ENCODE peak calls at places on chromosomes 13 and 19, in five cellular contexts. Q is epithelial cell of proximal tubule, V is glutamatergic neuron, R is progenitor cell of endocrine pancreas, I is astrocyte of the spinal cord. L is an unnamed sample.

GRCh38 chr19:57667220-57667619 is 1.5 kb upstream of the ZSCAN4 start:
- DNase-seq in R (no peak), V (no peak), Q (no peak), I (no peak), L (no peak)

GRCh38 chr19:42233106-42233505 is 9.3 kb downstream of the GSK3A start:
- DNase-seq in I (no peak), Q (no peak), R (no peak), V (no peak), L (no peak)

GRCh38 chr19:9673912-9674668 is 810 bp downstream of the ZNF562 start:
- DNase-seq in R (no peak), I (peak), V (no peak), Q (no peak), L (no peak)

GRCh38 chr13:99062593-99062992 is 84.7 kb upstream of the DOCK9 start:
- DNase-seq in Q (no peak), I (peak), V (no peak), R (no peak), L (no peak)

GRCh38 chr19:1026189-1027019 is at the start of gene CNN2:
- DNase-seq in R (peak), V (peak), I (peak), Q (no peak), L (no peak)

GRCh38 chr19:52190679-52191293 is 934 bp downstream of the PPP2R1A start:
- DNase-seq in Q (no peak), R (no peak), I (no peak), V (peak), L (no peak)

GRCh38 chr19:4322942-4323665 is 15.5 kb downstream of the STAP2 start:
- DNase-seq in Q (no peak), I (no peak), V (no peak), R (no peak), L (no peak)

GRCh38 chr19:55080915-55081772 is 5.5 kb downstream of the EPS8L1 start:
- DNase-seq in R (peak), I (peak), Q (no peak), V (peak), L (no peak)

GRCh38 chr19:29520390-29520789 is 5.4 kb upstream of the VSTM2B start:
- DNase-seq in Q (no peak), I (no peak), V (peak), R (no peak), L (no peak)

GRCh38 chr13:58985845-58986244 is 1177.9 kb downstream of the DIAPH3 start:
- DNase-seq in V (no peak), R (no peak), Q (no peak), I (no peak), L (no peak)

GRCh38 chr19:40035996-40036395 is 20.0 kb downstream of the ZNF780B start:
- DNase-seq in R (no peak), Q (no peak), V (no peak), I (no peak), L (no peak)

GRCh38 chr13:108346376-108346775 is 76.9 kb downstream of the TNFSF13B start:
- DNase-seq in I (no peak), Q (no peak), R (no peak), V (no peak), L (no peak)

GRCh38 chr13:29948246-29948645 is 97.8 kb upstream of the UBL3 start:
- DNase-seq in I (no peak), R (no peak), Q (no peak), V (no peak), L (no peak)

GRCh38 chr19:58476498-58477015 is 405 bp downstream of the ZNF446 start:
- DNase-seq in Q (no peak), V (no peak), R (no peak), I (peak), L (no peak)

GRCh38 chr19:13883665-13884064 is 6.7 kb downstream of the NANOS3 start:
- DNase-seq in I (no peak), R (no peak), Q (no peak), V (no peak), L (no peak)

GRCh38 chr19:35671818-35672217 is 5.5 kb downstream of the UPK1A start:
- DNase-seq in V (no peak), Q (no peak), I (no peak), R (no peak), L (no peak)

GRCh38 chr19:4586691-4587090 is 27.2 kb upstream of the SEMA6B start:
- DNase-seq in R (no peak), I (no peak), Q (no peak), V (no peak), L (no peak)

GRCh38 chr13:113029487-113030258 is 60.7 kb downstream of the MCF2L start:
- DNase-seq in V (peak), I (no peak), Q (no peak), R (peak), L (no peak)

GRCh38 chr19:39531834-39532232 is 819 bp downstream of the EID2B start:
- DNase-seq in Q (no peak), V (no peak), I (no peak), R (no peak), L (no peak)

GRCh38 chr19:33771308-33772101 is 25.2 kb upstream of the KCTD15 start:
- DNase-seq in I (peak), R (peak), Q (no peak), V (peak), L (no peak)

GRCh38 chr13:92826197-92826596 is 400.4 kb upstream of the GPC6 start:
- DNase-seq in R (no peak), I (no peak), Q (no peak), V (no peak), L (no peak)

GRCh38 chr19:4389064-4389375 is 11.3 kb downstream of the SH3GL1 start:
- DNase-seq in Q (no peak), R (no peak), I (no peak), V (no peak), L (no peak)

GRCh38 chr13:73092831-73093230 is 34.0 kb downstream of the KLF5 start:
- DNase-seq in I (no peak), R (no peak), V (no peak), Q (no peak), L (no peak)

GRCh38 chr13:23695711-23696512 is 125.7 kb downstream of the TNFRSF19 start:
- DNase-seq in R (no peak), V (peak), Q (no peak), I (no peak), L (no peak)

GRCh38 chr13:86757236-86757978 is 913.8 kb upstream of the SLITRK5 start:
- DNase-seq in Q (no peak), I (peak), R (no peak), V (no peak), L (no peak)

GRCh38 chr13:87538366-87539052 is 132.7 kb upstream of the SLITRK5 start:
- DNase-seq in Q (no peak), I (no peak), V (no peak), R (no peak), L (no peak)

GRCh38 chr13:82634946-82635345 is 1247.3 kb downstream of the SLITRK1 start:
- DNase-seq in I (no peak), R (no peak), V (no peak), Q (no peak), L (no peak)

GRCh38 chr19:15869109-15869555 is 28.7 kb downstream of the CYP4F2 start:
- DNase-seq in V (peak), R (no peak), Q (peak), I (no peak), L (no peak)

GRCh38 chr19:44553478-44554171 is 24.1 kb upstream of the CEACAM20 start:
- DNase-seq in R (no peak), I (no peak), V (no peak), Q (no peak), L (no peak)

GRCh38 chr19:49570997-49571676 is 9.2 kb downstream of the NOSIP start:
- DNase-seq in I (no peak), Q (no peak), V (peak), R (no peak), L (no peak)

DNA sequence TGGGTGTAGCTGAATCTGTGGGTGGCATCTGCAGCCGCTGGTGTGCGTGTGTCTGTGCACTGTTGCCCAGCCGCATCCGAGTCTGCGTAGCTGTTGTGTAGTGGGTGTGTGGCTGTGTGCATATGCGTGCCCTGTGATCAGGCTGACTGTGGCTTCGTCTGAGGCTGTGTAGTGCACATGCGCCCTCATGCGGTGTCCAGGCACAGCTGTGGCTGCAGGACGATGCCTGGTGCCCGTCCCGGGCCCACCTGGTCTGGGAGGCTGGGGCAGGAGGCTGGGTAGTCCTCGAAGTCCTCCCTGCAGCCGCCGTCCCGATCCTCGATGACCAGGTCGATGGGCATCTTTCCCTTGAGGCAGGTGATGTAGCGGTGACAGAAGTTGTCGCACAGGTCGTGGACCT is 4.9 kb downstream of the MEIS3 start:
- DNase-seq in Q (no peak), I (no peak), V (peak), R (no peak), L (no peak)
- TF ChIP-seq CTCF in Q (peak), I (peak), V (no peak), R (no peak), L (peak)

DNA sequence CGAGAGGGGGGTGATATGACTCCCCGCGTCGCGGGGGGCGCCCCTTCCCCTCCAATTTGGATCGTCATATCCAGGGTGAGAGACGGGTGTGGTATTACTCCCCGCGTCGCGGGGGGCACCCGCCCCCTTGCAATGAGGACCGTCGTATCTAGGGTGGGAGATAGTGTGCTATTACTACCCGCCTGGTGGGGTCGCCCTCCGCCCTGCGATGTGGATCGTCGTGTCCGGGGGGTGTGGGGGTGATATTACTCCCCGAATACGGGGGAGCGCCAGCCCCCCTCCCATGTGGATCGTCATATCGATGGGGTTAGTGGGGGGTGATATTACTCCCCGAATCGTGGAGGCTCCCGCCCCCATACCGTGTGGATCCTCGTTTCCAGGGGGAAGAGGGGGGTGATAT is 29.2 kb upstream of the RGCC start:
- DNase-seq in Q (no peak), R (no peak), V (no peak), I (no peak), L (no peak)
- TF ChIP-seq CTCF in Q (peak), R (no peak), V (no peak), I (peak), L (peak)

DNA sequence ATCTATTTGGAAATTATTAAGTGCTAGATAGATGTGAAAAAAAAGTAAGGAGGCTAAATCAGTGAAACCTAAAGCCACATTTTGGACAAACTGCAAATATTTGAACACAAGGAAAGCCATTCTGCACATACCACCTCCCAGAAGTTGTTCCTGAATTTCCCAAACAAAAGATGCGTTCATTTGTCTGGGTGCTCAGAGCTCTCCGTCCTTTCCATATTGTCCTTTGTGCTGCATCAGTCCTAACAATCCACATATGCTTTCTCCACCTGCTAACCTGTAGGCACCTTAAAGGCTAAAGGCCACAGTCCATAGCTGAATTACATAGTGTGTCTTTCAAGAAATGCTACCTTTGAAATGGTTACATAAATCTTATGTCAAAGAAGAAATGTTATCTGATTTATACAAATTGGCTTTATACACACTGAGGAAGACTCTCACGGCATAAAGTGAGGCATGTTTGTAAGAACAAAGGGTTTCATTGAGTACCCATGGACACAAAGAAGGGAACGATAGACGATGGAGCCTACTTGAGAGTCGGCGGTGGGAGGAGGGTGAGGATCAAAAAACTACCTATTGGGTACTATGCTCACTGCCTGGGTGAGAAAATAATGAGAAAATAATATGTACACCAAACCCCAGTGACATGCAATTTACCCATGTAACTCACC is 182.0 kb downstream of the RGCC start:
- DNase-seq in R (no peak), I (no peak), V (no peak), Q (no peak), L (no peak)
- TF ChIP-seq CTCF in R (no peak), I (no peak), V (no peak), Q (no peak), L (no peak)

GRCh38 chr19:18866800-18867123 is 29.2 kb downstream of the CERS1 start:
- DNase-seq in R (no peak), Q (no peak), I (no peak), V (no peak), L (no peak)
- TF ChIP-seq CTCF in R (no peak), Q (no peak), I (no peak), V (peak), L (no peak)

GRCh38 chr19:32177686-32178085 is 167.7 kb upstream of the ZNF507 start:
- DNase-seq in I (no peak), R (no peak), Q (no peak), V (no peak), L (no peak)

GRCh38 chr19:32178841-32179410 is 166.5 kb upstream of the ZNF507 start:
- DNase-seq in Q (no peak), V (no peak), R (no peak), I (no peak), L (no peak)

GRCh38 chr19:32176591-32176990 is 168.8 kb upstream of the ZNF507 start:
- DNase-seq in R (no peak), V (no peak), I (no peak), Q (no peak), L (no peak)

GRCh38 chr19:32181356-32181920 is 164.0 kb upstream of the ZNF507 start:
- DNase-seq in I (no peak), R (no peak), Q (no peak), V (no peak), L (no peak)

DNA sequence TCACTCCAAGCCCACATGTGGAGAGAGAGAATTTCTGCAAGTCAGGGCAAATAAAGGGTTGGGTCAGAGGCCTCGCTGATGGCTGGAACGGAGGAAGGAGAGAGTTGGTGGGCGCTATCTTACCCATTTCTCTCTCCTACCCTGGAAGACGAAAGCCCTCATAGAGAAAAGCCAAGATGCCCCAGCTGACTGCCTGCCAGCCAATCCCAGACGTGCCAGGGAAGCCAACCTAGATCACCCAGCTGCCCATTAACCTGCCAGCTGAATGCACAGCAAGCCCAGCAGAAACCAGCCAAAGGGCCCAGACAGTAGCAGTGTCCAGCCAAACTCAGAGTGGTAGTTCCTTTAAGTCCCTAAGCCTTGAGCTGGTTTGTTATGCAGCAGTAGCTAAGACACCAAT is 167.0 kb upstream of the ZNF507 start:
- DNase-seq in Q (no peak), R (no peak), V (no peak), I (no peak), L (no peak)
- TF ChIP-seq CTCF in Q (no peak), R (no peak), V (no peak), I (no peak), L (no peak)

GRCh38 chr13:25371158-25371557 is 616 bp upstream of the ATP8A2 start:
- DNase-seq in R (no peak), Q (no peak), I (no peak), V (no peak), L (no peak)

GRCh38 chr13:25375727-25376358 is 4.1 kb downstream of the ATP8A2 start:
- DNase-seq in Q (no peak), R (peak), V (peak), I (peak), L (no peak)

GRCh38 chr13:25372275-25373081 is 704 bp downstream of the ATP8A2 start:
- DNase-seq in R (peak), I (no peak), V (peak), Q (no peak), L (no peak)

GRCh38 chr13:25377244-25377962 is 5.6 kb downstream of the ATP8A2 start:
- DNase-seq in I (no peak), R (no peak), V (no peak), Q (no peak), L (no peak)

DNA sequence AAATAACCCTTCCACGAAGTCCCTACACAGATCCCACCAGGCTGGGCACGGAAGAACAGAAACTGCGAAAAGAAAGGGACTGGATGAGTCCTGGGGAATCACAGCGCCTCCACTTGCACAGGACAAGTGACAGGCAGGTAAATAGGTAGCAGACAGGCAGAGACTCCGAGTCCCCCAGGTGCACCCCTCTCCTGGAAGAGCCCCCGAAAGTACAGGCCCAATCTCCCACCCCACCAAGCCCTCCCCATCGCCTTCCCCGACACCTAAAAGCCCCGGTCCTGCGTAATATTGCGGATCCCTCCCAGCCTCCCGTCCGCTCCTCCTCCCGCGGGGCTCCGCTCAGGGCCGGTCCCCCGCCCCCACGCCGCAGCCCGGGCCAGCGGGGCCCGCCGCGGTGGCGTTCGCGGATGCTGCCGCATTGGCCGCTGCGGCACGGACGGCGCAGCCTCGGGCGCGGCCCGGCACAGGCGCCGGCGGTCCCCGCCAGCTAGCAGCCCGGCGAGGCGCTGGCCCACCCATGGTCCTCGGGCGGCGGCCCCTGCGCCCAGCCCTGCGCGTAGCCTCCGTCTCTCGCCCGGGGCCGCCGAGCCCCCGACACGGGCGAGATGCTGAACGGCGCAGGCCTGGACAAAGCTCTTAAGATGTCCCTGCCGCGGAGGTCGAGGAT is at the start of gene ATP8A2:
- DNase-seq in I (no peak), Q (no peak), R (peak), V (peak), L (no peak)
- TF ChIP-seq CTCF in I (no peak), Q (no peak), R (no peak), V (no peak), L (no peak)

DNA sequence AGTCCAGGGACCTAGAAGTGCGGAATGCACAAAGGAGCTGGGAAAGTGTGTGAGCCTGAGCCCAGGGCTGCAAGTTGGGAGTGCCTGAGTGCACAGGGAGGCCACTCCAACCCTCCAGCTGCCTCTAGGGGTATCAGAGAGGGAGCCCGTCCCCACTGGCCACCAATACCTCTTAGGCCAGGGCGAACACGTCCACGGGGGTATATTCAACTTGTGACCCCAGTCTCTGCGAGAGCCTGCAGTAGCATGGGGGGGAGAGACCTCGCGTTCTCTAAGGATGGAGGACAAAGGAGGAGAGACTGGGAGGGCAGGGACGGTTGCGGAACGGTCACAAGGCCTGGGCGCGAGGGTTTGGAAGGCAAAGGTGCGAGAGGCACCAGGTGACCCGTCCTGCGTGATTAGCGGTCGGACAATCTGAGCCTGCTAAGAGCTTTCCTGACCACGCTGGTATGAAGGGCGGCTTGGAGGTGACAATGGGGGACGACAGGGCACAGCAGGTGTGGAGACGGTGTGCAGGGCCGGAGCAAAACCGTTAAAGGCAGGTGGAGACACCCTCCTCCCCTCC is 676 bp downstream of the CD320 start:
- DNase-seq in V (no peak), Q (no peak), R (peak), I (no peak), L (no peak)
- TF ChIP-seq CTCF in V (no peak), Q (no peak), R (peak), I (no peak), L (no peak)

DNA sequence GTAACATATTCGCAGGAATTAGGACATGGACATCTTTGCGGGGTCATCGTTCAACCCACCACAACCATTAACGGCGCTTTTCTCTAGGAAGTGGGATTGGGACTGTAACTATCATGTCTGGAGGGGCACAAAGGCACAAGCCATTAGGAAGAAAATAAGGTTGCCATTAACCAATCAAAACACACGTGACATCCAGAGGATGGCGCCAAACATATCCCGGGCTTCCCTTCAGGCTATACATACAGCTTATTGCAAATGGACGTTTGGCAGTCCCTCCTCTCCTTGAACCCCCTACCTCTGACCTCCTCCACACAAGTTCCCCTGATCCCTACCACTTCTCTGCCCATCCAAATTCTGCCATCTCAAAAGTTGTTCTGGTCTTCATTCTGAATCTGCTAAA is 26.6 kb upstream of the GSX1 start:
- DNase-seq in Q (no peak), R (no peak), I (no peak), V (no peak), L (no peak)
- TF ChIP-seq CTCF in Q (no peak), R (no peak), I (no peak), V (no peak), L (no peak)

GRCh38 chr13:51262501-51263211 is 40.5 kb downstream of the FAM124A start:
- DNase-seq in Q (no peak), I (no peak), V (no peak), R (no peak), L (no peak)
- TF ChIP-seq CTCF in Q (peak), I (peak), V (peak), R (peak), L (peak)